ENCODE peak calls at places on chromosomes 16 and 17, in four cellular contexts. One of them, this sample, is unnamed.

GRCh38 chr16:14366974-14367707 is 262.9 kb downstream of the PARN start:
- DNase-seq in AG04450: no peak
- DNase-seq in body of pancreas: no peak
- DNase-seq in AG09309: no peak
- DNase-seq in this sample: no peak

GRCh38 chr16:63365665-63366064 is 1329.4 kb upstream of the CDH8 start:
- DNase-seq in body of pancreas: no peak
- DNase-seq in AG04450: no peak
- DNase-seq in AG09309: no peak
- DNase-seq in this sample: no peak

GRCh38 chr17:55420067-55420775 is 1.4 kb downstream of the MMD start:
- DNase-seq in AG09309: no peak
- DNase-seq in body of pancreas: no peak
- DNase-seq in AG04450: no peak
- DNase-seq in this sample: no peak

GRCh38 chr17:43467981-43468541 is 15.7 kb upstream of the DHX8 start:
- DNase-seq in body of pancreas: no peak
- DNase-seq in AG04450: no peak
- DNase-seq in AG09309: peak
- DNase-seq in this sample: peak

GRCh38 chr16:70257391-70257790 is 5.7 kb upstream of the EXOSC6 start:
- DNase-seq in body of pancreas: no peak
- DNase-seq in AG04450: no peak
- DNase-seq in AG09309: no peak
- DNase-seq in this sample: peak

GRCh38 chr16:87854053-87854906 is 15.0 kb downstream of the SLC7A5 start:
- DNase-seq in AG04450: no peak
- DNase-seq in body of pancreas: no peak
- DNase-seq in AG09309: no peak
- DNase-seq in this sample: no peak

GRCh38 chr17:31320791-31321190 is 631 bp downstream of the EVI2A start:
- DNase-seq in body of pancreas: no peak
- DNase-seq in AG09309: no peak
- DNase-seq in AG04450: no peak
- DNase-seq in this sample: peak

GRCh38 chr16:28610595-28611270 is 889 bp upstream of the SULT1A1 start:
- DNase-seq in body of pancreas: peak
- DNase-seq in AG04450: no peak
- DNase-seq in AG09309: no peak
- DNase-seq in this sample: no peak

GRCh38 chr17:47188799-47189731 is at the start of gene CDC27:
- DNase-seq in body of pancreas: peak
- DNase-seq in AG04450: peak
- DNase-seq in AG09309: peak
- DNase-seq in this sample: peak

GRCh38 chr16:78501744-78502143 is 402.3 kb downstream of the WWOX start:
- DNase-seq in AG09309: no peak
- DNase-seq in body of pancreas: no peak
- DNase-seq in AG04450: no peak
- DNase-seq in this sample: no peak

GRCh38 chr17:61309857-61310256 is 89.8 kb upstream of the TBX2 start:
- DNase-seq in AG04450: peak
- DNase-seq in AG09309: peak
- DNase-seq in body of pancreas: no peak
- DNase-seq in this sample: peak

GRCh38 chr17:78958556-78959191 is 21.0 kb downstream of the LGALS3BP start:
- DNase-seq in AG09309: no peak
- DNase-seq in AG04450: no peak
- DNase-seq in body of pancreas: no peak
- DNase-seq in this sample: no peak

GRCh38 chr17:2054262-2054739 is 602 bp upstream of the HIC1 start:
- DNase-seq in body of pancreas: no peak
- DNase-seq in AG09309: no peak
- DNase-seq in AG04450: no peak
- DNase-seq in this sample: no peak

GRCh38 chr16:78396046-78396445 is 296.6 kb downstream of the WWOX start:
- DNase-seq in AG09309: no peak
- DNase-seq in AG04450: no peak
- DNase-seq in body of pancreas: no peak
- DNase-seq in this sample: no peak

GRCh38 chr17:61323696-61324539 is 75.7 kb upstream of the TBX2 start:
- DNase-seq in AG04450: no peak
- DNase-seq in body of pancreas: no peak
- DNase-seq in AG09309: no peak
- DNase-seq in this sample: no peak

GRCh38 chr16:17133851-17134250 is 336.9 kb downstream of the XYLT1 start:
- DNase-seq in AG09309: no peak
- DNase-seq in body of pancreas: no peak
- DNase-seq in AG04450: no peak
- DNase-seq in this sample: no peak

GRCh38 chr16:17129971-17130370 is 340.8 kb downstream of the XYLT1 start:
- DNase-seq in AG04450: no peak
- DNase-seq in body of pancreas: no peak
- DNase-seq in AG09309: no peak
- DNase-seq in this sample: no peak

GRCh38 chr16:17130733-17131132 is 340.0 kb downstream of the XYLT1 start:
- DNase-seq in body of pancreas: no peak
- DNase-seq in AG09309: no peak
- DNase-seq in AG04450: no peak
- DNase-seq in this sample: no peak

GRCh38 chr16:17134586-17134985 is 336.2 kb downstream of the XYLT1 start:
- DNase-seq in AG09309: no peak
- DNase-seq in AG04450: no peak
- DNase-seq in body of pancreas: no peak
- DNase-seq in this sample: no peak

GRCh38 chr16:17131351-17131750 is 339.4 kb downstream of the XYLT1 start:
- DNase-seq in AG09309: no peak
- DNase-seq in AG04450: no peak
- DNase-seq in body of pancreas: no peak
- DNase-seq in this sample: no peak
- TF ChIP-seq CTCF in AG09309: no peak
- TF ChIP-seq CTCF in AG04450: peak
- TF ChIP-seq CTCF in body of pancreas: no peak
- TF ChIP-seq CTCF in this sample: peak

DNA sequence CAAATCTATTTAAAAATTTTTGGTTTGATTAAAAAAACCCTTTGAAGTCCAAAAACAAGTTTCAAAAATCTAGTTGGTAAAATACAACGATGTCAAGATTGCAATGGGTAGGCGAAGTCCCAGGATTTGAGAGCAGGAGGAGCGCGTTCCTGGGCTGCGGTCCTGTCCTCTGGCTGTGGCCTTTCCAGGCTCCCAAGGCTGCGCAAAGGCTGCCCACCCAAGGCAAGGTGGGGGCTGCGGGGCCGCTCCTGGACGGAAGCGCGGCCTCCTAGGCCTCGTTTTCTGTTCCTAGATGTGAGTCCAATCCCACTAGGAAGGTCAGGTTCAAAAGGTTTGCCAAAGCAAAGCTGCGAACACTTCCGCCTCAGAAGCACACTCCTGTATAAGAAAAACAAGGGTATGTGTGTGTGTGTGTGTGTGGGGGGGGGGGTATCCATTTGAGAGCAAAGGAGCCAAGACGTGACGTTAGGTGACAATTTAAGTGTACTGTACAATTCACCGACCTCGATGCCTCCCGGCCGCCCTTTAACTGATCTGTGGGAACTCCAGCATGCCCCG is 9.2 kb downstream of the AHSP start:
- DNase-seq in AG04450: no peak
- DNase-seq in body of pancreas: peak
- DNase-seq in AG09309: no peak
- DNase-seq in this sample: no peak
- H3K4me3 ChIP-seq in AG04450: no peak
- H3K4me3 ChIP-seq in body of pancreas: no peak
- H3K4me3 ChIP-seq in AG09309: no peak
- H3K4me3 ChIP-seq in this sample: no peak

DNA sequence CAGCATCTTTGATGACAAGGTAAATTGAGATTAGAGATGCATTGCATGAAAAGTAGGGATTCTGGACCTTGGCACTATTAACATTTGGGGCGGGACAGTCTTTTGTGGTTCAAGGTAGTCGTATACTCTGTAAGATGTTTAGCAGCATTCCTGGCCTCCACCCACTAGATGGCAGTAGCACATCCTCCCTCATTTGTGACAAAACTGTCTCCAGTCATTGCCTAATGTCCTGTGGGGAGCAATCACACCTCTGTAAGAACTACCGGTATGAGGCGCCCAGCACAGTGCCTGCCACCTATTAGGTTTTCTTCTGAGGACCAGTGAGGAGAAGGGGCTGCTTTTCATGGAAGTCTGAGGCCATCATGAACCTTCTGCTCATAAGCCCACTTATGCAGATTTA is 180.8 kb downstream of the RBFOX1 start:
- DNase-seq in AG09309: no peak
- DNase-seq in AG04450: no peak
- DNase-seq in body of pancreas: no peak
- DNase-seq in this sample: no peak
- TF ChIP-seq CTCF in AG09309: no peak
- TF ChIP-seq CTCF in AG04450: no peak
- TF ChIP-seq CTCF in body of pancreas: no peak
- TF ChIP-seq CTCF in this sample: no peak

DNA sequence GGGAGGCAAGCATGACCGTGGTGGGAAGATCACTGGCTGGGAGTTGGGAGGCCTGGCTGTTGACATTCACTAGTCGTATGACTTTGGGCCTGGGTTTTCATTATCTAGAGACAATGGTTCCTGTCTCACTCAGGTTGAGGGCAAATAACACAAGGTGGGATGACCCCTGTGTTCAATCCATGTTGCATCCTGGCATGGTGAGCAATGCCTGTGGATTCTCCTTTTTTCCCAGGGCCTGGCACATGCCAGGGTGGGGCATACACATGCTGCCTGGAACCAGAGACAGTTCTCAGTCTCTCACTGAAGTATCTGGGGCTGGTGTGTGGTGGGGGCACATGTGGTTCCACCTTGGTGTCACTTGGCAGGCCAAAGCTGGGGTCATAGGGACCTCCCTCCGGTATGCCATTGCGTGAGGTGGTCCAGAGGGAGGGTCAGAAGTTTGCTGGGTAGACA is 5.4 kb downstream of the THRA start:
- DNase-seq in body of pancreas: no peak
- DNase-seq in AG04450: no peak
- DNase-seq in AG09309: no peak
- DNase-seq in this sample: no peak
- H3K4me3 ChIP-seq in body of pancreas: no peak
- H3K4me3 ChIP-seq in AG04450: peak
- H3K4me3 ChIP-seq in AG09309: no peak
- H3K4me3 ChIP-seq in this sample: peak

GRCh38 chr16:85631802-85632393 is 18.8 kb downstream of the GSE1 start:
- DNase-seq in body of pancreas: no peak
- DNase-seq in AG04450: no peak
- DNase-seq in AG09309: no peak
- DNase-seq in this sample: no peak
- TF ChIP-seq CTCF in body of pancreas: no peak
- TF ChIP-seq CTCF in AG04450: no peak
- TF ChIP-seq CTCF in AG09309: peak
- TF ChIP-seq CTCF in this sample: no peak

DNA sequence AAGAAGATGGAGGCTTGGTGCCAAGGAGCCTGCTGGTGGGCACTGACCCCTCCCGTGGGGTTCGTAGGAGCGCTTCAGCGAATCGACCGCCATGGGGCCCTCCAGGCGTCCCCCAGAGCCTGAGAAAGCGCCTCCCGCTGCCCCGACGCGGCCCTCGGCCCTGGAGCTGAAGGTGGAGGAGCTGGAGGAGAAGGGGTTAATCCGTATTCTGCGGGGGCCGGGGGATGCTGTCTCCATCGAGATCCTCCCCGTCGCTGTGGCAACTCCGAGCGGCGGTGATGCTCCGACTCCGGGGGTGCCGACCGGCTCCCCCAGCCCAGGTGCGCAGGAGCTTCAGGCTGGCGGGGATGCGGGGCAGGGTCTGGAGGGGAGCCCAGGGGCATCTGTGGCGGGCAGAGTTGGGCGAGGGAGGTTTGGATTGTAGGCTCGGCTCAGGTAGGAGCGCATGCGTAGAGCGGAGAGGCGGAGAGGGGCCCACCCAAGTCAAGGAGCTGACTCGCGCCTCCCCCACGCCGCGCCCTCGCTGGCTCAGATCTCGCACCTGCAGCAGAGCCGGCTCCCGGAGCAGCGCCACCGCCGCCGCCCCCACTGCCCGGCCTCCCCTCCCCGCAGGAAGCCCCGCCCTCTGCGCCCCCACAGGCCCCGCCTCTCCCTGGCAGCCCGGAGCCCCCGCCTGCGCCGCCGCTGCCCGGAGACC is 19.8 kb downstream of the FMNL1 start:
- DNase-seq in body of pancreas: peak
- DNase-seq in AG09309: no peak
- DNase-seq in AG04450: no peak
- DNase-seq in this sample: no peak
- H3K4me3 ChIP-seq in body of pancreas: no peak
- H3K4me3 ChIP-seq in AG09309: no peak
- H3K4me3 ChIP-seq in AG04450: peak
- H3K4me3 ChIP-seq in this sample: no peak